ENCODE peak calls at places on chromosomes 4 and X, in seven cellular contexts. H, Y, W, M, C, A and B are unnamed samples.

GRCh38 chr4:20625460-20625859 is 74.8 kb upstream of the PACRGL start:
- DNase-seq in H (no peak), Y (peak), W (no peak), M (no peak), C (peak), A (no peak), B (no peak)

GRCh38 chrX:18151661-18152060 is 69.0 kb downstream of the BEND2 start:
- DNase-seq in H (no peak), Y (no peak), W (no peak), M (no peak), C (no peak), A (no peak), B (no peak)

GRCh38 chrX:41045960-41046567 is 39.2 kb upstream of the USP9X start:
- DNase-seq in H (no peak), Y (no peak), W (peak), M (no peak), C (no peak), A (no peak), B (no peak)

GRCh38 chr4:14918336-14918735 is 83.9 kb upstream of the CPEB2 start:
- DNase-seq in H (no peak), Y (no peak), W (no peak), M (no peak), C (no peak), A (no peak), B (no peak)

GRCh38 chr4:848803-849477 is 23.0 kb upstream of the CPLX1 start:
- DNase-seq in H (no peak), Y (peak), W (no peak), M (no peak), C (no peak), A (no peak), B (no peak)

GRCh38 chr4:37243722-37244582 is 591 bp upstream of the NWD2 start:
- DNase-seq in H (no peak), Y (no peak), W (no peak), M (no peak), C (no peak), A (no peak), B (no peak)

GRCh38 chrX:101958139-101958538 is 26.3 kb upstream of the ZMAT1 start:
- DNase-seq in H (no peak), Y (no peak), W (no peak), M (no peak), C (peak), A (no peak), B (no peak)

GRCh38 chr4:103046416-103047290 is 27.1 kb upstream of the SLC9B1 start:
- DNase-seq in H (peak), Y (no peak), W (peak), M (no peak), C (peak), A (no peak), B (peak)

GRCh38 chr4:159077702-159078495 is 25.0 kb upstream of the RAPGEF2 start:
- DNase-seq in H (peak), Y (no peak), W (no peak), M (no peak), C (peak), A (peak), B (no peak)

GRCh38 chrX:119393144-119393543 is 6.0 kb upstream of the SLC25A43 start:
- DNase-seq in H (no peak), Y (no peak), W (no peak), M (no peak), C (no peak), A (no peak), B (no peak)

GRCh38 chrX:13754765-13755164 is 20.2 kb downstream of the OFD1 start:
- DNase-seq in H (no peak), Y (no peak), W (no peak), M (no peak), C (no peak), A (no peak), B (no peak)

GRCh38 chr4:30429813-30430466 is 290.2 kb upstream of the PCDH7 start:
- DNase-seq in H (no peak), Y (no peak), W (no peak), M (no peak), C (peak), A (no peak), B (peak)

GRCh38 chr4:60296381-60296780 is 903.7 kb upstream of the ADGRL3 start:
- DNase-seq in H (no peak), Y (no peak), W (no peak), M (no peak), C (no peak), A (no peak), B (no peak)

GRCh38 chr4:36206012-36206411 is 38.3 kb downstream of the ARAP2 start:
- DNase-seq in H (no peak), Y (no peak), W (no peak), M (no peak), C (no peak), A (no peak), B (no peak)

GRCh38 chr4:98605216-98605615 is 53.2 kb downstream of the TSPAN5 start:
- DNase-seq in H (no peak), Y (no peak), W (no peak), M (no peak), C (no peak), A (no peak), B (no peak)

GRCh38 chr4:25821267-25821666 is 41.5 kb downstream of the SEL1L3 start:
- DNase-seq in H (no peak), Y (no peak), W (no peak), M (no peak), C (no peak), A (no peak), B (no peak)

GRCh38 chr4:30767147-30767546 is 47.0 kb downstream of the PCDH7 start:
- DNase-seq in H (no peak), Y (no peak), W (no peak), M (no peak), C (no peak), A (no peak), B (no peak)

GRCh38 chr4:205097-205756 is 80.9 kb downstream of the ZNF718 start:
- DNase-seq in H (no peak), Y (no peak), W (no peak), M (no peak), C (no peak), A (no peak), B (no peak)

GRCh38 chr4:2753444-2753843 is 2.7 kb downstream of the TNIP2 start:
- DNase-seq in H (no peak), Y (no peak), W (no peak), M (no peak), C (peak), A (no peak), B (no peak)

GRCh38 chr4:146916479-146917076 is 29.1 kb downstream of the TTC29 start:
- DNase-seq in H (no peak), Y (no peak), W (peak), M (peak), C (peak), A (peak), B (peak)

GRCh38 chrX:69285881-69286545 is 120.8 kb upstream of the PJA1 start:
- DNase-seq in H (peak), Y (peak), W (no peak), M (no peak), C (no peak), A (no peak), B (no peak)

GRCh38 chr4:189409158-189409557 is 531.5 kb upstream of the FRG1 start:
- DNase-seq in H (no peak), Y (no peak), W (no peak), M (no peak), C (no peak), A (no peak), B (no peak)

GRCh38 chr4:76488905-76489798 is 54.1 kb downstream of the SHROOM3 start:
- DNase-seq in H (no peak), Y (no peak), W (no peak), M (no peak), C (no peak), A (no peak), B (no peak)

GRCh38 chr4:84952004-84952403 is 14.5 kb downstream of the WDFY3 start:
- DNase-seq in H (no peak), Y (no peak), W (no peak), M (no peak), C (peak), A (no peak), B (peak)

GRCh38 chr4:41318839-41319530 is 62.3 kb downstream of the UCHL1 start:
- DNase-seq in H (no peak), Y (no peak), W (no peak), M (no peak), C (peak), A (no peak), B (no peak)

GRCh38 chr4:6576512-6576911 is 1.5 kb downstream of the MAN2B2 start:
- DNase-seq in H (no peak), Y (no peak), W (no peak), M (no peak), C (no peak), A (no peak), B (no peak)

GRCh38 chr4:33429971-33430370 is 2709.8 kb downstream of the PCDH7 start:
- DNase-seq in H (no peak), Y (no peak), W (no peak), M (no peak), C (no peak), A (no peak), B (no peak)

GRCh38 chr4:187010052-187010451 is 286.4 kb upstream of the FAT1 start:
- DNase-seq in H (no peak), Y (no peak), W (no peak), M (no peak), C (peak), A (no peak), B (no peak)

GRCh38 chr4:55568905-55569504 is 22.3 kb upstream of the CLOCK start:
- DNase-seq in H (no peak), Y (no peak), W (no peak), M (no peak), C (no peak), A (no peak), B (no peak)

GRCh38 chr4:119302073-119302832 is 19.7 kb downstream of the FABP2 start:
- DNase-seq in H (no peak), Y (no peak), W (no peak), M (no peak), C (no peak), A (no peak), B (no peak)

GRCh38 chrX:19991350-19991718 is 473 bp upstream of the BCLAF3 start:
- DNase-seq in H (no peak), Y (no peak), W (no peak), M (no peak), C (no peak), A (no peak), B (no peak)

GRCh38 chr4:124757121-124757520 is 44.6 kb upstream of the ANKRD50 start:
- DNase-seq in H (no peak), Y (no peak), W (no peak), M (peak), C (peak), A (no peak), B (no peak)

GRCh38 chr4:124183231-124183630 is 529.3 kb downstream of the ANKRD50 start:
- DNase-seq in H (no peak), Y (no peak), W (no peak), M (no peak), C (no peak), A (no peak), B (no peak)

GRCh38 chr4:4386296-4386735 is 586 bp upstream of the NSG1 start:
- DNase-seq in H (no peak), Y (no peak), W (no peak), M (no peak), C (peak), A (no peak), B (no peak)

GRCh38 chr4:113289736-113290135 is 240.3 kb downstream of the ANK2 start:
- DNase-seq in H (no peak), Y (no peak), W (no peak), M (no peak), C (no peak), A (no peak), B (no peak)

GRCh38 chr4:118396881-118397666 is 44.3 kb upstream of the PRSS12 start:
- DNase-seq in H (no peak), Y (no peak), W (no peak), M (no peak), C (peak), A (no peak), B (no peak)

GRCh38 chr4:181952478-181952877 is 290.7 kb upstream of the TENM3 start:
- DNase-seq in H (no peak), Y (no peak), W (peak), M (peak), C (peak), A (no peak), B (peak)